ENCODE peak calls at places on chromosomes 12 and 14, in eight cellular contexts. X, N, T, I, E, A, D and W are unnamed samples.
A peak's percentile ranks its signal among the peaks of the same experiment; 100 is the strongest.

GRCh38 chr12:59699408-59700144 is 103.7 kb downstream of the SLC16A7 start:
- DNase-seq in A (peak; percentile 86), X (no peak), I (no peak), T (no peak), E (no peak), N (no peak), D (no peak), W (peak; percentile 30)

GRCh38 chr14:21311614-21312013 is 31.7 kb downstream of the RPGRIP1 start:
- DNase-seq in D (no peak), A (no peak), E (no peak), T (no peak), N (no peak), X (no peak), I (no peak), W (no peak)

GRCh38 chr14:93303659-93304058 is 29.2 kb downstream of the BTBD7 start:
- DNase-seq in D (no peak), X (no peak), N (no peak), A (no peak), E (no peak), I (no peak), T (peak; percentile 18), W (no peak)

GRCh38 chr14:95889236-95889979 is 12.8 kb downstream of the TUNAR start:
- DNase-seq in N (peak; percentile 34), D (no peak), E (no peak), T (no peak), I (no peak), A (no peak), X (no peak), W (no peak)

GRCh38 chr12:23949212-23950010 is at the start of gene SOX5:
- DNase-seq in T (peak; percentile 28), I (peak; percentile 73), E (no peak), A (peak; percentile 68), D (no peak), X (no peak), N (peak; percentile 85), W (no peak)

GRCh38 chr12:19058235-19059021 is 71.1 kb upstream of the PLEKHA5 start:
- DNase-seq in X (no peak), N (peak; percentile 55), I (no peak), A (peak; percentile 12), E (no peak), T (no peak), D (no peak), W (no peak)

GRCh38 chr12:58041441-58041840 is 100.1 kb downstream of the ATP23 start:
- DNase-seq in E (no peak), D (no peak), X (no peak), I (no peak), N (no peak), A (no peak), T (no peak), W (no peak)

GRCh38 chr14:71566276-71566675 is 366.0 kb upstream of the RGS6 start:
- DNase-seq in D (no peak), X (no peak), T (no peak), I (no peak), E (no peak), N (no peak), A (no peak), W (no peak)

GRCh38 chr12:11433664-11434063 is 38.3 kb upstream of the PRB2 start:
- DNase-seq in A (no peak), T (no peak), N (peak; percentile 55), X (no peak), E (no peak), D (no peak), I (no peak), W (no peak)

GRCh38 chr12:29519585-29520182 is 22.2 kb upstream of the OVCH1 start:
- DNase-seq in N (peak; percentile 70), D (no peak), E (peak; percentile 11), A (peak; percentile 68), X (peak; percentile 29), I (peak; percentile 11), T (no peak), W (no peak)

GRCh38 chr14:44531648-44532047 is 24.6 kb upstream of the FSCB start:
- DNase-seq in D (no peak), X (no peak), N (no peak), T (no peak), I (no peak), E (no peak), A (no peak), W (no peak)

GRCh38 chr12:57590892-57591566 is at the start of gene PIP4K2C:
- DNase-seq in D (no peak), N (peak; percentile 99), I (peak; percentile 63), X (peak; percentile 61), E (peak; percentile 79), A (peak; percentile 23), T (peak; percentile 77), W (peak; percentile 79)

GRCh38 chr14:89012272-89013097 is 188.0 kb downstream of the TTC8 start:
- DNase-seq in A (no peak), N (no peak), X (no peak), I (no peak), E (no peak), T (no peak), D (no peak), W (no peak)

GRCh38 chr12:19482551-19483109 is 43.3 kb downstream of the AEBP2 start:
- DNase-seq in D (no peak), X (no peak), N (peak; percentile 83), A (no peak), T (peak; percentile 22), I (no peak), E (peak; percentile 32), W (no peak)

GRCh38 chr12:23342407-23342806 is 607.1 kb downstream of the SOX5 start:
- DNase-seq in T (no peak), E (no peak), A (no peak), I (no peak), D (no peak), N (no peak), X (no peak), W (no peak)

GRCh38 chr12:25682421-25682820 is 129.3 kb upstream of the LMNTD1 start:
- DNase-seq in N (no peak), E (no peak), I (no peak), T (no peak), X (no peak), A (peak; percentile 23), D (no peak), W (no peak)

GRCh38 chr12:98260276-98260675 is 255.1 kb upstream of the TMPO start:
- DNase-seq in I (no peak), X (no peak), D (no peak), N (no peak), A (no peak), T (no peak), E (no peak), W (no peak)

GRCh38 chr12:32290411-32290810 is 108.9 kb upstream of the FGD4 start:
- DNase-seq in D (no peak), A (peak; percentile 56), X (no peak), N (no peak), I (no peak), E (no peak), T (no peak), W (no peak)

GRCh38 chr14:54699087-54699530 is 132.2 kb downstream of the SAMD4A start:
- DNase-seq in D (no peak), I (no peak), X (no peak), A (no peak), T (peak; percentile 39), N (no peak), E (no peak), W (no peak)

GRCh38 chr12:76649091-76649490 is 89.5 kb upstream of the OSBPL8 start:
- DNase-seq in X (no peak), A (no peak), T (no peak), E (no peak), I (no peak), D (no peak), N (no peak), W (no peak)

GRCh38 chr14:58677996-58678395 is 40.2 kb downstream of the DACT1 start:
- DNase-seq in N (no peak), T (no peak), E (no peak), D (no peak), I (no peak), A (no peak), X (no peak), W (no peak)

GRCh38 chr14:99079061-99079727 is 192.8 kb downstream of the BCL11B start:
- DNase-seq in A (no peak), N (no peak), I (no peak), X (no peak), D (no peak), E (no peak), T (no peak), W (no peak)

GRCh38 chr12:90055071-90055470 is 346.4 kb upstream of the ATP2B1 start:
- DNase-seq in I (no peak), D (no peak), T (no peak), N (no peak), A (peak; percentile 25), X (no peak), E (no peak), W (no peak)

GRCh38 chr12:14257734-14258467 is 107.6 kb upstream of the ATF7IP start:
- DNase-seq in X (peak; percentile 97), I (peak; percentile 99), T (no peak), D (no peak), E (peak; percentile 83), N (peak; percentile 99), A (peak; percentile 100), W (peak; percentile 80)

GRCh38 chr14:87575378-87575777 is 417.6 kb downstream of the GALC start:
- DNase-seq in N (no peak), E (no peak), D (no peak), X (no peak), I (no peak), A (no peak), T (no peak), W (no peak)

GRCh38 chr14:102560436-102561261 is 31.8 kb upstream of the RCOR1 start:
- DNase-seq in I (no peak), A (no peak), N (no peak), E (no peak), D (no peak), T (no peak), X (no peak), W (peak; percentile 28)
- H3K27ac ChIP-seq in I (no peak overlapping the region), A (no peak overlapping the region), N (no peak overlapping the region), E (no peak overlapping the region), D (no peak overlapping the region), T (no peak overlapping the region), X (no peak overlapping the region), W (no peak overlapping the region)

GRCh38 chr12:128606970-128607369 is 216.8 kb downstream of the SLC15A4 start:
- DNase-seq in X (no peak), E (no peak), I (no peak), A (no peak), N (no peak), T (no peak), D (no peak), W (no peak)
- H3K27ac ChIP-seq in X (no peak overlapping the region), E (no peak overlapping the region), I (no peak overlapping the region), A (no peak overlapping the region), N (no peak overlapping the region), T (no peak overlapping the region), D (no peak overlapping the region), W (no peak overlapping the region)

GRCh38 chr12:116919706-116920485 is 9.1 kb downstream of the FBXW8 start:
- DNase-seq in D (no peak), A (no peak), I (no peak), E (no peak), N (no peak), T (no peak), X (no peak), W (no peak)
- H3K27ac ChIP-seq in D (no peak overlapping the region), A (no peak overlapping the region), I (no peak overlapping the region), E (no peak overlapping the region), N (no peak overlapping the region), T (no peak overlapping the region), X (no peak overlapping the region), W (no peak overlapping the region)

GRCh38 chr12:45988259-45988658 is 2.1 kb downstream of the SCAF11 start:
- DNase-seq in T (no peak), D (no peak), E (no peak), A (peak; percentile 82), I (no peak), N (no peak), X (no peak), W (no peak)
- H3K27ac ChIP-seq in T (peak overlapping the region; percentile 96), D (no peak overlapping the region), E (peak overlapping the region; percentile 99), A (no peak overlapping the region), I (no peak overlapping the region), N (no peak overlapping the region), X (no peak overlapping the region), W (peak overlapping the region; percentile 100)